ENCODE peak calls at places on chromosome 10, in five cellular contexts. Z is fibroblast of lung, X is tibial artery, D is psoas muscle, H is esophagus muscularis mucosa. R is an unnamed sample. For H3K36me3, the result is how much of the 10 kb centered on the place peaks cover.

GRCh38 chr10:100774876-100775275 is 29.5 kb downstream of the PAX2 start:
- DNase-seq in Z (no peak), X (no peak), H (no peak), D (no peak), R (no peak)

GRCh38 chr10:17516376-17516775 is 62.0 kb upstream of the ST8SIA6 start:
- DNase-seq in D (no peak), X (no peak), Z (no peak), H (no peak), R (no peak)

GRCh38 chr10:105797234-105797890 is 1156.3 kb downstream of the SORCS3 start:
- DNase-seq in D (no peak), Z (no peak), H (no peak), X (no peak), R (peak)

GRCh38 chr10:26970667-26971066 is 109.9 kb upstream of the ABI1 start:
- DNase-seq in D (no peak), H (no peak), Z (no peak), X (no peak), R (no peak)

GRCh38 chr10:69956833-69957230 is 95.8 kb upstream of the MACROH2A2 start:
- DNase-seq in Z (no peak), X (no peak), H (no peak), D (no peak), R (no peak)

GRCh38 chr10:76082956-76083355 is 651.5 kb downstream of the LRMDA start:
- DNase-seq in Z (peak), D (no peak), H (no peak), X (no peak), R (peak)

GRCh38 chr10:71809628-71810027 is 36.3 kb upstream of the VSIR start:
- DNase-seq in X (no peak), Z (no peak), H (no peak), D (no peak), R (no peak)

GRCh38 chr10:85667638-85668233 is 698.9 kb downstream of the GRID1 start:
- DNase-seq in D (no peak), Z (no peak), H (peak), X (no peak), R (no peak)

GRCh38 chr10:84155521-84155920 is 16.2 kb downstream of the GHITM start:
- DNase-seq in H (no peak), Z (no peak), X (no peak), D (no peak), R (no peak)

GRCh38 chr10:70268376-70268775 is 15.4 kb downstream of the NPFFR1 start:
- DNase-seq in Z (no peak), D (no peak), X (no peak), H (no peak), R (no peak)

GRCh38 chr10:132240156-132240555 is 53.4 kb downstream of the DPYSL4 start:
- DNase-seq in H (no peak), D (no peak), Z (no peak), X (no peak), R (no peak)

GRCh38 chr10:132572545-132572937 is 35.0 kb downstream of the INPP5A start:
- DNase-seq in H (no peak), Z (peak), D (no peak), X (no peak), R (no peak)

GRCh38 chr10:115125505-115125904 is 32.3 kb downstream of the ATRNL1 start:
- DNase-seq in H (no peak), D (no peak), Z (no peak), X (no peak), R (no peak)

GRCh38 chr10:2990764-2991163 is 76.6 kb upstream of the PFKP start:
- DNase-seq in D (no peak), Z (no peak), H (no peak), X (no peak), R (no peak)

GRCh38 chr10:3529691-3530090 is 255.3 kb downstream of the KLF6 start:
- DNase-seq in D (no peak), X (no peak), H (no peak), Z (no peak), R (no peak)

GRCh38 chr10:83142074-83142563 is 997.2 kb upstream of the GHITM start:
- DNase-seq in H (no peak), D (no peak), X (no peak), Z (no peak), R (no peak)

GRCh38 chr10:34323197-34323596 is 491.9 kb downstream of the PARD3 start:
- DNase-seq in D (no peak), X (no peak), Z (peak), H (no peak), R (no peak)

GRCh38 chr10:24952701-24953349 is 419 bp upstream of the PRTFDC1 start:
- DNase-seq in H (peak), Z (peak), D (peak), X (peak), R (no peak)

GRCh38 chr10:114388275-114388674 is 16.0 kb downstream of the AFAP1L2 start:
- DNase-seq in Z (no peak), D (no peak), X (no peak), H (no peak), R (peak)

GRCh38 chr10:71627230-71627939 is 92.2 kb downstream of the C10orf105 start:
- DNase-seq in X (no peak), D (no peak), Z (no peak), H (no peak), R (no peak)

GRCh38 chr10:7533657-7534479 is 123.0 kb upstream of the SFMBT2 start:
- DNase-seq in Z (no peak), H (no peak), X (no peak), D (no peak), R (no peak)

GRCh38 chr10:64682043-64682442 is 1160.8 kb downstream of the REEP3 start:
- DNase-seq in H (no peak), D (no peak), X (no peak), Z (peak), R (peak)

GRCh38 chr10:11377267-11377666 is 234.2 kb downstream of the USP6NL start:
- DNase-seq in H (no peak), Z (no peak), D (no peak), X (no peak), R (no peak)

GRCh38 chr10:46223064-46223480 is 63.7 kb upstream of the ANTXRL start:
- DNase-seq in D (no peak), H (no peak), X (no peak), Z (no peak), R (no peak)

GRCh38 chr10:116973371-116973905 is 31.5 kb downstream of the SHTN1 start:
- DNase-seq in X (no peak), Z (no peak), H (no peak), D (no peak), R (no peak)

GRCh38 chr10:87920538-87920937 is 57.1 kb downstream of the PTEN start:
- DNase-seq in Z (no peak), D (no peak), X (no peak), H (no peak), R (no peak)

GRCh38 chr10:69919250-69919649 is 117.5 kb downstream of the COL13A1 start:
- DNase-seq in Z (no peak), D (no peak), X (no peak), H (no peak), R (no peak)

GRCh38 chr10:132397671-132398565 is 918 bp downstream of the PWWP2B start:
- DNase-seq in X (no peak), D (peak), Z (peak), H (no peak), R (peak)

GRCh38 chr10:126598009-126598408 is 72.5 kb downstream of the C10orf90 start:
- DNase-seq in D (no peak), H (peak), X (no peak), Z (peak), R (peak)

GRCh38 chr10:58384536-58384998 is 643 bp upstream of the TFAM start:
- DNase-seq in Z (no peak), H (no peak), X (no peak), D (no peak), R (no peak)

GRCh38 chr10:100009283-100009792 is 409 bp downstream of the DNMBP start:
- DNase-seq in H (no peak), X (peak), D (no peak), Z (peak), R (no peak)

GRCh38 chr10:76444034-76444800 is 1012.8 kb downstream of the LRMDA start:
- DNase-seq in H (no peak), X (peak), D (peak), Z (peak), R (no peak)

GRCh38 chr10:110837418-110838120 is 34.2 kb upstream of the PDCD4 start:
- DNase-seq in Z (no peak), D (no peak), H (no peak), X (no peak), R (no peak)
- H3K4me3 ChIP-seq in Z (no peak), D (no peak), H (no peak), X (no peak), R (no peak)

GRCh38 chr10:124018886-124019525 is 74.4 kb downstream of the CHST15 start:
- DNase-seq in Z (no peak), D (no peak), X (no peak), H (no peak), R (no peak)

GRCh38 chr10:124020871-124021823 is 72.3 kb downstream of the CHST15 start:
- DNase-seq in H (no peak), Z (no peak), D (no peak), X (no peak), R (peak)

GRCh38 chr10:124025152-124025551 is 68.2 kb downstream of the CHST15 start:
- DNase-seq in D (no peak), Z (no peak), H (no peak), X (no peak), R (peak)

GRCh38 chr10:124019886-124020797 is 73.3 kb downstream of the CHST15 start:
- DNase-seq in Z (no peak), X (no peak), H (no peak), D (no peak), R (no peak)

DNA sequence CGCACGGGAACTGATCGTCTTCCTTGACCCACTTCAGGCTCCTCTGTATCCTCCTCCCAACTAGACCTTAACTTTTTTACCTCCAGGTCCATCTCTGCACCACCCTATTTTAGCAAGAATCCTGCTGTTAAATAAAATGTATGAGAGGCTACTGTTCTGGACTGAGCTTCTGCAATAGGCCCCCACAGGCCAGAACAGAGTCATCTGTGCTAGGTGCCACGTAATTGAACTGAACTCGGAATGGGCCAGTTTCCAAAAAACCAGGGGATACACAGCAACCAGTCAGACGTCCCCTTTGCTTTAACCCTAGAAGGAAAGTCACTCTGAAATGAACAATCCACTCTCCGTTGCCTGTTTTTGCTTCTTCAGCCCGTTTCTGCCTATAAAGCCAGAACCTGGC is 71.3 kb downstream of the CHST15 start:
- DNase-seq in H (no peak), Z (peak), X (no peak), D (no peak), R (peak)
- TF ChIP-seq CTCF in H (no peak), Z (no peak), X (no peak), D (no peak), R (no peak)

GRCh38 chr10:97230146-97230545 is 44.4 kb upstream of the SLIT1 start:
- DNase-seq in H (no peak), D (no peak), Z (peak), X (no peak), R (peak)
- H3K36me3 ChIP-seq in H (under half), D (under half), Z (under half), X (under half), R (under half)

GRCh38 chr10:101858723-101859500 is 15.3 kb upstream of the KCNIP2 start:
- DNase-seq in X (no peak), H (no peak), D (no peak), Z (no peak), R (no peak)
- H3K4me3 ChIP-seq in X (no peak), H (no peak), D (no peak), Z (no peak), R (no peak)

GRCh38 chr10:78959217-78959616 is 109.5 kb upstream of the ZMIZ1 start:
- DNase-seq in D (no peak), X (no peak), H (no peak), Z (no peak), R (no peak)

GRCh38 chr10:78959901-78960300 is 108.9 kb upstream of the ZMIZ1 start:
- DNase-seq in Z (no peak), D (no peak), H (no peak), X (no peak), R (no peak)

GRCh38 chr10:78955206-78955605 is 113.6 kb upstream of the ZMIZ1 start:
- DNase-seq in D (no peak), Z (no peak), H (no peak), X (no peak), R (no peak)

GRCh38 chr10:78956391-78956790 is 112.4 kb upstream of the ZMIZ1 start:
- DNase-seq in H (no peak), X (no peak), D (no peak), Z (no peak), R (no peak)

GRCh38 chr10:78957471-78958039 is 111.2 kb upstream of the ZMIZ1 start:
- DNase-seq in X (no peak), Z (no peak), D (no peak), H (no peak), R (no peak)
- TF ChIP-seq CTCF in X (no peak), Z (no peak), D (no peak), H (no peak), R (no peak)

DNA sequence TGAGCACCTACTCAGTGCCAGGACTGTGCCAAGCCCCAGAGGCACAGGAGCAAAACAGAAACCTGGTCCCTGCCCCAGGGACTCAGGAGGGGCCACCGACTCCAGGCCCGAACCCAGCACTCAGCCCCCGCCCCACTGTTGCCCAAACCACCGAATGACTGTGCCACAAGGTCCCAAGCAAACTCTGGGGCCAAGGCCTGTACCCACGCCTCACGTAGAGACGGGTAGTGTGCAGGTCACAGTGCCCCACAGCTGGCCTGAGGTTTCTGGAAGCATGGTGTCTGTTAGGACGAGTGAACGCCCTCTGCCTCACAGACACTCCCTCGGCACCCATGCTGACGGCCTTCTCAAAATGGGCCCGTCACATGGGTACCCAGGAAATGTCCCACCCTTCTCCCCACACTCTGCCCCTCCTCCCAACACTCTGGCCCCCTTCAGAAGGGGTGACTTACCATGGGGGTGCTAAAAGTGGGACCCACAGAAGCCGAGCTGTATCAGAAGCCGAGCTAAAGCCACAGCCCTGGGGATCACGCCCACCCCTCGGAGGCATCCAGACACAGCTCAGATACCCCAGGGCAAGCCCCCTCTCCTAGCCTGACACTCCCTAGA is 44.2 kb downstream of the CTBP2 start:
- DNase-seq in X (no peak), Z (no peak), H (no peak), D (no peak), R (no peak)
- H3K36me3 ChIP-seq in X (under half), Z (under half), H (under half), D (under half), R (under half)

DNA sequence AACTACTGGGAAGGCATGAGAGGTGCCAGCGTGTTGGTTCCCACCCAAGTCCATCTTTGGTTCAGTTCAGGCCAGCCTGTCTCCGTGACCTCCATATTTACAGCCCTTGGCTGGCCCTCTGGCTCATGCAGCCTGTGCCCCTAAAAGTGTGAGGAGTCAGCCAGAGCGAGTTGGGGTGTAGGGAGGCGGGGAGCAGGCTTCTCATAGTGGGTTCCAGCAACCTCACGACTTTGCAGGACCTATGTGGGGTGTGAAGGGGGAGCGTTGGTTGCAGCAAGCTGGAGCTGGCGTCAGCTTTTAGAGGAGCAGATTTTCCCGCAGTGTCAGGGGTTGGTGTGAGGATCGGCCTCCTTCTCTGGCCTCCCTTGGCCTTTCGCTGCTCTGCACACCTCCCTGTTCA is 9.8 kb downstream of the TSPAN14 start:
- DNase-seq in Z (no peak), H (no peak), X (no peak), D (no peak), R (no peak)
- H3K4me3 ChIP-seq in Z (no peak), H (no peak), X (no peak), D (no peak), R (no peak)

DNA sequence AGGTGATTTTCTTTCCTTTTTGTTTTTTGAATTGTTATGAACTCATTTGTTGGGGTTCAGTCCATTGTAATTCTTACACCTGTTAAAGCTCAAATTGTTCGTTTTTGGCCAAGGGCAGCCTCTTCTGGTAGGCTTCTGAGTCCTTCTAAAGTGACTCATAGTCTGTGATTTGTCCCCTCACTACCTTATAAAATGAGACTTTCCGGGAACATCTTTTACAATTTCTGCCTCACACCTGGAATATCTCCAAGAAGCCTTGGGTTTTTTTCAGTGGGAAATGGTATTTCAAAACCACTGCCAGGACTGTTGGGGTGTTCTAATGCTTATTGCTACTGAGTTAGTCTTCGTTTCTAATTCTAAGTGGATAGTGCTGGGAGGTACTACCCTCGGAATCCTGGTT is 56.7 kb downstream of the BMPR1A start:
- DNase-seq in D (no peak), H (no peak), Z (no peak), X (no peak), R (no peak)
- TF ChIP-seq CTCF in D (no peak), H (no peak), Z (no peak), X (no peak), R (no peak)